ENCODE peak calls at places on chromosomes 5 and 9, in eight cellular contexts. One of them, this sample, is unnamed.

GRCh38 chr9:99162759-99163364 is 57.9 kb downstream of the TGFBR1 start:
- ATAC-seq in Right ventricle myocardium superior: peak; percentile 34
- ATAC-seq in K562: peak; percentile 54
- ATAC-seq in stimulated activated naive CD8-positive, alpha-beta T cell treated with anti-CD3 and anti-CD28 coated beads, Interleukin-15, amount 100 ng/mL, for 72 hours: peak; percentile 61
- ATAC-seq in heart right ventricle: no peak
- ATAC-seq in psoas muscle: peak; percentile 56
- ATAC-seq in pancreas: peak; percentile 53
- ATAC-seq in CD4-positive, CD25-positive, alpha-beta regulatory T cell: no peak
- ATAC-seq in this sample: peak; percentile 46

GRCh38 chr5:138272681-138273080 is 1.7 kb downstream of the GFRA3 start:
- ATAC-seq in CD4-positive, CD25-positive, alpha-beta regulatory T cell: no peak
- ATAC-seq in psoas muscle: no peak
- ATAC-seq in Right ventricle myocardium superior: no peak
- ATAC-seq in K562: no peak
- ATAC-seq in heart right ventricle: no peak
- ATAC-seq in pancreas: no peak
- ATAC-seq in stimulated activated naive CD8-positive, alpha-beta T cell treated with anti-CD3 and anti-CD28 coated beads, Interleukin-15, amount 100 ng/mL, for 72 hours: no peak
- ATAC-seq in this sample: no peak

GRCh38 chr5:111859533-111860270 is 102.7 kb upstream of the NREP start:
- ATAC-seq in psoas muscle: peak; percentile 81
- ATAC-seq in stimulated activated naive CD8-positive, alpha-beta T cell treated with anti-CD3 and anti-CD28 coated beads, Interleukin-15, amount 100 ng/mL, for 72 hours: no peak
- ATAC-seq in K562: no peak
- ATAC-seq in pancreas: peak; percentile 68
- ATAC-seq in Right ventricle myocardium superior: peak; percentile 76
- ATAC-seq in CD4-positive, CD25-positive, alpha-beta regulatory T cell: no peak
- ATAC-seq in heart right ventricle: peak; percentile 66
- ATAC-seq in this sample: no peak

GRCh38 chr5:127615916-127616315 is 33.0 kb upstream of the CTXN3 start:
- ATAC-seq in heart right ventricle: no peak
- ATAC-seq in K562: no peak
- ATAC-seq in CD4-positive, CD25-positive, alpha-beta regulatory T cell: no peak
- ATAC-seq in psoas muscle: no peak
- ATAC-seq in stimulated activated naive CD8-positive, alpha-beta T cell treated with anti-CD3 and anti-CD28 coated beads, Interleukin-15, amount 100 ng/mL, for 72 hours: no peak
- ATAC-seq in pancreas: no peak
- ATAC-seq in Right ventricle myocardium superior: no peak
- ATAC-seq in this sample: no peak

GRCh38 chr9:98941946-98942523 is 1.7 kb upstream of the COL15A1 start:
- ATAC-seq in heart right ventricle: no peak
- ATAC-seq in K562: no peak
- ATAC-seq in psoas muscle: no peak
- ATAC-seq in stimulated activated naive CD8-positive, alpha-beta T cell treated with anti-CD3 and anti-CD28 coated beads, Interleukin-15, amount 100 ng/mL, for 72 hours: no peak
- ATAC-seq in CD4-positive, CD25-positive, alpha-beta regulatory T cell: no peak
- ATAC-seq in Right ventricle myocardium superior: no peak
- ATAC-seq in pancreas: no peak
- ATAC-seq in this sample: no peak

GRCh38 chr5:137754961-137755762 is 999 bp upstream of the HNRNPA0 start:
- ATAC-seq in K562: peak; percentile 27
- ATAC-seq in Right ventricle myocardium superior: peak; percentile 32
- ATAC-seq in stimulated activated naive CD8-positive, alpha-beta T cell treated with anti-CD3 and anti-CD28 coated beads, Interleukin-15, amount 100 ng/mL, for 72 hours: no peak
- ATAC-seq in psoas muscle: peak; percentile 38
- ATAC-seq in heart right ventricle: no peak
- ATAC-seq in CD4-positive, CD25-positive, alpha-beta regulatory T cell: peak; percentile 14
- ATAC-seq in pancreas: peak; percentile 30
- ATAC-seq in this sample: peak; percentile 28

GRCh38 chr9:107213080-107213479 is 70.0 kb upstream of the RAD23B start:
- ATAC-seq in pancreas: no peak
- ATAC-seq in Right ventricle myocardium superior: no peak
- ATAC-seq in stimulated activated naive CD8-positive, alpha-beta T cell treated with anti-CD3 and anti-CD28 coated beads, Interleukin-15, amount 100 ng/mL, for 72 hours: peak; percentile 56
- ATAC-seq in K562: no peak
- ATAC-seq in CD4-positive, CD25-positive, alpha-beta regulatory T cell: peak; percentile 44
- ATAC-seq in psoas muscle: no peak
- ATAC-seq in heart right ventricle: no peak
- ATAC-seq in this sample: peak; percentile 35

GRCh38 chr5:125549322-125549871 is 803.0 kb upstream of the ZNF608 start:
- ATAC-seq in stimulated activated naive CD8-positive, alpha-beta T cell treated with anti-CD3 and anti-CD28 coated beads, Interleukin-15, amount 100 ng/mL, for 72 hours: no peak
- ATAC-seq in pancreas: no peak
- ATAC-seq in CD4-positive, CD25-positive, alpha-beta regulatory T cell: no peak
- ATAC-seq in heart right ventricle: no peak
- ATAC-seq in Right ventricle myocardium superior: peak; percentile 43
- ATAC-seq in psoas muscle: no peak
- ATAC-seq in K562: no peak
- ATAC-seq in this sample: no peak

GRCh38 chr5:6780802-6781391 is 67.7 kb downstream of the TENT4A start:
- ATAC-seq in psoas muscle: no peak
- ATAC-seq in K562: peak; percentile 96
- ATAC-seq in stimulated activated naive CD8-positive, alpha-beta T cell treated with anti-CD3 and anti-CD28 coated beads, Interleukin-15, amount 100 ng/mL, for 72 hours: peak; percentile 59
- ATAC-seq in Right ventricle myocardium superior: no peak
- ATAC-seq in CD4-positive, CD25-positive, alpha-beta regulatory T cell: no peak
- ATAC-seq in heart right ventricle: no peak
- ATAC-seq in pancreas: no peak
- ATAC-seq in this sample: peak; percentile 56

GRCh38 chr5:74406844-74407243 is 233.7 kb downstream of the ENC1 start:
- ATAC-seq in stimulated activated naive CD8-positive, alpha-beta T cell treated with anti-CD3 and anti-CD28 coated beads, Interleukin-15, amount 100 ng/mL, for 72 hours: no peak
- ATAC-seq in heart right ventricle: no peak
- ATAC-seq in pancreas: no peak
- ATAC-seq in CD4-positive, CD25-positive, alpha-beta regulatory T cell: no peak
- ATAC-seq in psoas muscle: no peak
- ATAC-seq in K562: no peak
- ATAC-seq in Right ventricle myocardium superior: peak; percentile 42
- ATAC-seq in this sample: no peak

GRCh38 chr9:137550241-137550621 is at the start of gene PNPLA7:
- ATAC-seq in Right ventricle myocardium superior: peak; percentile 85
- ATAC-seq in pancreas: peak; percentile 89
- ATAC-seq in CD4-positive, CD25-positive, alpha-beta regulatory T cell: no peak
- ATAC-seq in K562: peak; percentile 83
- ATAC-seq in psoas muscle: peak; percentile 87
- ATAC-seq in stimulated activated naive CD8-positive, alpha-beta T cell treated with anti-CD3 and anti-CD28 coated beads, Interleukin-15, amount 100 ng/mL, for 72 hours: no peak
- ATAC-seq in heart right ventricle: peak; percentile 86
- ATAC-seq in this sample: peak; percentile 37

GRCh38 chr5:167392252-167392651 is 899.2 kb upstream of the WWC1 start:
- ATAC-seq in CD4-positive, CD25-positive, alpha-beta regulatory T cell: no peak
- ATAC-seq in pancreas: no peak
- ATAC-seq in psoas muscle: no peak
- ATAC-seq in K562: no peak
- ATAC-seq in Right ventricle myocardium superior: no peak
- ATAC-seq in heart right ventricle: no peak
- ATAC-seq in stimulated activated naive CD8-positive, alpha-beta T cell treated with anti-CD3 and anti-CD28 coated beads, Interleukin-15, amount 100 ng/mL, for 72 hours: no peak
- ATAC-seq in this sample: no peak

GRCh38 chr5:93240228-93240834 is 340.7 kb downstream of the NR2F1-AS1 start:
- ATAC-seq in pancreas: no peak
- ATAC-seq in Right ventricle myocardium superior: no peak
- ATAC-seq in K562: no peak
- ATAC-seq in psoas muscle: no peak
- ATAC-seq in CD4-positive, CD25-positive, alpha-beta regulatory T cell: no peak
- ATAC-seq in heart right ventricle: no peak
- ATAC-seq in stimulated activated naive CD8-positive, alpha-beta T cell treated with anti-CD3 and anti-CD28 coated beads, Interleukin-15, amount 100 ng/mL, for 72 hours: no peak
- ATAC-seq in this sample: no peak

GRCh38 chr9:133428579-133429215 is 6.5 kb downstream of the ADAMTS13 start:
- ATAC-seq in stimulated activated naive CD8-positive, alpha-beta T cell treated with anti-CD3 and anti-CD28 coated beads, Interleukin-15, amount 100 ng/mL, for 72 hours: peak; percentile 47
- ATAC-seq in K562: peak; percentile 86
- ATAC-seq in psoas muscle: no peak
- ATAC-seq in Right ventricle myocardium superior: peak; percentile 46
- ATAC-seq in pancreas: peak; percentile 77
- ATAC-seq in CD4-positive, CD25-positive, alpha-beta regulatory T cell: no peak
- ATAC-seq in heart right ventricle: peak; percentile 42
- ATAC-seq in this sample: peak; percentile 51

GRCh38 chr5:157544623-157544989 is 31.0 kb downstream of the ADAM19 start:
- ATAC-seq in stimulated activated naive CD8-positive, alpha-beta T cell treated with anti-CD3 and anti-CD28 coated beads, Interleukin-15, amount 100 ng/mL, for 72 hours: no peak
- ATAC-seq in CD4-positive, CD25-positive, alpha-beta regulatory T cell: no peak
- ATAC-seq in psoas muscle: no peak
- ATAC-seq in pancreas: no peak
- ATAC-seq in heart right ventricle: no peak
- ATAC-seq in Right ventricle myocardium superior: no peak
- ATAC-seq in K562: peak; percentile 31
- ATAC-seq in this sample: peak; percentile 34

GRCh38 chr9:123335227-123335985 is 20.6 kb upstream of the CRB2 start:
- ATAC-seq in heart right ventricle: no peak
- ATAC-seq in stimulated activated naive CD8-positive, alpha-beta T cell treated with anti-CD3 and anti-CD28 coated beads, Interleukin-15, amount 100 ng/mL, for 72 hours: no peak
- ATAC-seq in CD4-positive, CD25-positive, alpha-beta regulatory T cell: no peak
- ATAC-seq in Right ventricle myocardium superior: no peak
- ATAC-seq in psoas muscle: no peak
- ATAC-seq in K562: peak; percentile 8
- ATAC-seq in pancreas: peak; percentile 50
- ATAC-seq in this sample: no peak

GRCh38 chr5:76414788-76415187 is 11.7 kb downstream of the IQGAP2 start:
- ATAC-seq in K562: no peak
- ATAC-seq in stimulated activated naive CD8-positive, alpha-beta T cell treated with anti-CD3 and anti-CD28 coated beads, Interleukin-15, amount 100 ng/mL, for 72 hours: no peak
- ATAC-seq in heart right ventricle: no peak
- ATAC-seq in psoas muscle: no peak
- ATAC-seq in CD4-positive, CD25-positive, alpha-beta regulatory T cell: no peak
- ATAC-seq in pancreas: no peak
- ATAC-seq in Right ventricle myocardium superior: no peak
- ATAC-seq in this sample: no peak

This sample was measured in activated T-helper 17 cell treated with anti-CD3 and anti-CD28 coated beads, Interleukin-2, amount 50 U/mL, for 72 hours.